ENCODE peak calls at places on chromosome 11, in eight cellular contexts. C, G, J, F, A, L, W and O are unnamed samples.

GRCh38 chr11:130068986-130069683 is 559 bp upstream of the APLP2 start:
- DNase-seq in W (peak; percentile 87), A (peak; percentile 91), C (peak; percentile 47), F (no peak), J (peak; percentile 87), G (peak; percentile 73), L (no peak), O (peak; percentile 94)

GRCh38 chr11:44861829-44862545 is 88.7 kb downstream of the TP53I11 start:
- DNase-seq in C (peak; percentile 58), F (no peak), A (peak; percentile 66), L (peak; percentile 62), W (peak; percentile 89), J (peak; percentile 72), G (peak; percentile 89), O (peak; percentile 93)

GRCh38 chr11:83157755-83158473 is 983 bp downstream of the PCF11 start:
- DNase-seq in W (peak; percentile 59), A (peak; percentile 79), F (peak; percentile 35), L (peak; percentile 70), J (peak; percentile 64), C (peak; percentile 50), G (no peak), O (peak; percentile 71)

GRCh38 chr11:33942954-33943353 is 51.1 kb upstream of the LMO2 start:
- DNase-seq in L (no peak), F (no peak), G (peak; percentile 83), C (no peak), J (no peak), A (peak; percentile 57), W (peak; percentile 83), O (peak; percentile 74)

GRCh38 chr11:35083181-35084061 is 55.5 kb upstream of the CD44 start:
- DNase-seq in C (peak; percentile 40), A (peak; percentile 63), F (no peak), W (peak; percentile 50), L (no peak), J (peak; percentile 55), G (peak; percentile 76), O (peak; percentile 53)

GRCh38 chr11:68962527-68963250 is 18.1 kb downstream of the MRGPRD start:
- DNase-seq in F (no peak), A (no peak), G (no peak), C (no peak), W (no peak), L (no peak), J (no peak), O (no peak)

GRCh38 chr11:6817668-6818067 is 18.2 kb upstream of the OR6A2 start:
- DNase-seq in W (no peak), L (no peak), A (no peak), J (no peak), C (no peak), F (no peak), G (no peak), O (no peak)

GRCh38 chr11:65401803-65402248 is 15.4 kb downstream of the FRMD8 start:
- DNase-seq in C (no peak), G (no peak), F (no peak), L (no peak), W (no peak), J (no peak), A (no peak), O (no peak)

GRCh38 chr11:111439905-111440304 is 60.8 kb upstream of the POU2AF1 start:
- DNase-seq in A (no peak), C (no peak), G (no peak), L (no peak), W (no peak), J (no peak), F (no peak), O (no peak)

GRCh38 chr11:94638278-94638901 is 71.2 kb downstream of the PIWIL4 start:
- DNase-seq in L (peak; percentile 53), A (no peak), J (no peak), C (no peak), G (no peak), F (no peak), W (no peak), O (no peak)

GRCh38 chr11:62923634-62924411 is 2.7 kb upstream of the CHRM1 start:
- DNase-seq in W (no peak), C (no peak), G (no peak), J (no peak), F (no peak), L (no peak), A (no peak), O (no peak)

GRCh38 chr11:86782781-86783180 is 17.6 kb upstream of the PRSS23 start:
- DNase-seq in G (no peak), C (no peak), L (peak; percentile 59), F (no peak), J (no peak), A (no peak), W (no peak), O (no peak)

GRCh38 chr11:130208241-130209127 is 48.9 kb downstream of the ST14 start:
- DNase-seq in W (no peak), A (no peak), G (no peak), F (no peak), J (no peak), C (peak; percentile 24), L (no peak), O (no peak)

DNA sequence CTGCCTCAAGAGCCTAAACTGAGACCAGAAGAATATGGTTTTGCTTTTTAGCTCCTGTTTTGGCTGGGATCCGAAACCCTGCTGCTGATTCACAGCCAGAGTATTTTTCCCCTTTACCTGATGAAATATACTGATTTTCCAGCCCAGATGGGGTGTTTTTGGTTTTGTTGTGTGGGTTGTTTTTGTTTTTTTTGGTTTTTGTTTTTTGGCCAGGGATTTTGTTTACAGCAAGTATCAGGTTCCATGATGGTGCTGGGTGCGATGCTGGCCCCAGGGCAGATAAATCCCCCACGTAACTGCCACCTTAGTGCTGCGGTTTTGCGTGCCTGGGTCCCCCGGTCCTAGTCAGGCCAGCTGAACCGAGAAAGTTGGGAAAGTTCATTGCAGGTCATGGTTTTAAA is 103.7 kb downstream of the ZBTB16 start:
- DNase-seq in A (peak; percentile 87), L (no peak), G (no peak), C (peak; percentile 55), W (peak; percentile 49), J (no peak), F (no peak), O (peak; percentile 72)
- H3K4me1 ChIP-seq in A (peaks cover 89% of the 10 kb centered on the region), L (no peaks in the 10 kb centered on the region), G (peaks cover 94% of the 10 kb centered on the region), C (peaks cover 86% of the 10 kb centered on the region), W (peaks cover 72% of the 10 kb centered on the region), J (peaks cover 60% of the 10 kb centered on the region), F (peaks cover 57% of the 10 kb centered on the region), O (peaks cover 97% of the 10 kb centered on the region)

DNA sequence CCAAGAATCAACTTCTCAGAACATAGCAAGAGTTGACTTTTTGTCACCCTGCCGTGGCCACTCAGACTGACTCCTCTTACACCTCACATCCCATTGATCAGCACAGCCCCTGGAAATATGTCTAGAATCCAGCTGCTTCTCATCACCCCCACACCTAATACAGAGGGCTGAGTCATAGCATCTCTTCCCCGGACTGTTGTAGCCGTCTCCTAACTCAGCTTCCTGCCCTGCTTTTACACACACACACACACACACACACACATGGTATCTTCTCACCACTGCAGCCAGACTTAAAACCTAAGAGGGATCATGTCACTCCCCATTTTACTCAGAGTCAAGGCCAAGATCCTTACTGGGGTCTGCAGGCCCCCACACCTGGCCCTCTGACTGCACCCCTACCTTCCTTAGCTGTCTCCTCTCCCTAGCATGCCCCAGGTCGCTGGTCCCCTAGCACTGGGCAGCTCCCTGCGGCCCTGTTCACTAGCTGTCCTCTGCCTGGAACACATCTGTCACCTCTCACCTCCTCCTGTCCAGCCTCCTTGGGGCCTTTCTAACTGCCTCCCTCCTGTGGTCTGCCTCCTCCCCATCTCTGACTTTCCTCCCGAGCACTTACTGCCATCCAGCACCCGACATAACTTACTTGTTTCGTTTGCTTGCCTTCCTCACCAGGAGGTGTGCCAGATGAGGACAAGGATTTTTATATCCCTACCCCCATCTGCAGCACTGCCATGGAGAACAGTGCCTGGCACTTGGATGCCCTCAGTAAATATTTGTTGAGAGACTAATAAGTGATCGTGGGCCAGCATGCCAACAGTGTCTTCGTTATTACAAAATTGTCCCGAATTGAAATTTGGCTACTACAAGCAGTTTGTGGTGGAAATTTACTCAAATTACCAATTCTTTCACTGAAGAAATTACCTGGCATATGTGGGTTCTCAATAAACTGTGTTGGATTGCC is 61.9 kb downstream of the BMAL1 start:
- DNase-seq in W (no peak), A (no peak), C (no peak), F (no peak), J (peak; percentile 37), G (no peak), L (no peak), O (no peak)
- H3K4me1 ChIP-seq in W (peaks cover 14% of the 10 kb centered on the region), A (peaks cover 50% of the 10 kb centered on the region), C (peaks cover 31% of the 10 kb centered on the region), F (no peaks in the 10 kb centered on the region), J (peaks cover 17% of the 10 kb centered on the region), G (peaks cover 32% of the 10 kb centered on the region), L (peaks cover 2% of the 10 kb centered on the region), O (no peaks in the 10 kb centered on the region)

GRCh38 chr11:76480241-76480640 is 35.4 kb downstream of the EMSY start:
- DNase-seq in J (no peak), C (no peak), A (no peak), F (no peak), W (no peak), G (no peak), L (no peak), O (no peak)
- H3K4me1 ChIP-seq in J (no peaks in the 10 kb centered on the region), C (no peaks in the 10 kb centered on the region), A (no peaks in the 10 kb centered on the region), F (no peaks in the 10 kb centered on the region), W (no peaks in the 10 kb centered on the region), G (no peaks in the 10 kb centered on the region), L (no peaks in the 10 kb centered on the region), O (no peaks in the 10 kb centered on the region)

GRCh38 chr11:17813391-17814059 is 78.9 kb downstream of the KCNC1 start:
- DNase-seq in A (no peak), W (no peak), F (no peak), J (no peak), L (no peak), G (no peak), C (no peak), O (no peak)

GRCh38 chr11:17810736-17811135 is 76.2 kb downstream of the KCNC1 start:
- DNase-seq in L (no peak), A (no peak), F (no peak), J (no peak), G (no peak), C (no peak), W (no peak), O (no peak)

GRCh38 chr11:17812286-17813187 is 78.0 kb downstream of the KCNC1 start:
- DNase-seq in W (no peak), F (no peak), G (no peak), J (no peak), C (no peak), A (no peak), L (peak; percentile 4), O (no peak)

GRCh38 chr11:17810041-17810440 is 75.5 kb downstream of the KCNC1 start:
- DNase-seq in F (no peak), J (no peak), A (no peak), L (no peak), W (no peak), C (no peak), G (no peak), O (no peak)

DNA sequence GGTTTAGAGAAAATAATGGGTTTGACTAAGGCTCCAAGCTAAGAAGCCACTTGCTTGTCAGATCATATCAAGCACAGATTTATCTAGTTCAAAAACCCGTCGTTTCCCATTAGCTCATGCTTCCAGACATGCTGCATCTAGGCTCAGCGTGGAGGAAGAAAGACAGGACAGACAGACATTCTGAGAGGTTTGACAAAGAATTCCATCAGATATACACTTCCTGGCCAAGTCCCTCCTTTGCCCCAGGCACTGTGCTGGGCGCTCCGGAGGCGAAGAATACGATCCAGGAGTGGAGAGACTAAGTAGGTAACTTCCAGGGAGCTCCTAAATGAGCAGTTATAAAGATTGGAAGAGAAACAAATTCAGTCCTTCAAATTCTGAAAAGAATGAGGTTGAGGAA is 76.8 kb downstream of the KCNC1 start:
- DNase-seq in A (no peak), W (no peak), F (no peak), G (no peak), J (no peak), L (no peak), C (no peak), O (no peak)
- H3K4me1 ChIP-seq in A (peaks cover 54% of the 10 kb centered on the region), W (peaks cover 8% of the 10 kb centered on the region), F (peaks cover 26% of the 10 kb centered on the region), G (peaks cover 33% of the 10 kb centered on the region), J (peaks cover 1% of the 10 kb centered on the region), L (peaks cover 8% of the 10 kb centered on the region), C (peaks cover 16% of the 10 kb centered on the region), O (peaks cover 34% of the 10 kb centered on the region)